ENCODE peak calls at places on chromosomes 12 and 14, in five cellular contexts. V is coronary artery, K is psoas muscle, X is progenitor cell of endocrine pancreas, D is sigmoid colon. R is an unnamed sample.

GRCh38 chr12:8045952-8046944 is 13.7 kb downstream of the FOXJ2 start:
- DNase-seq in V (no peak), K (peak), X (peak), D (peak), R (peak)

GRCh38 chr14:72060917-72061316 is 128.7 kb downstream of the RGS6 start:
- DNase-seq in V (no peak), K (no peak), X (no peak), D (no peak), R (no peak)

GRCh38 chr12:3527736-3528135 is 36.7 kb downstream of the PRMT8 start:
- DNase-seq in V (no peak), K (no peak), X (no peak), D (no peak), R (no peak)

GRCh38 chr12:101795786-101796185 is 35.0 kb downstream of the GNPTAB start:
- DNase-seq in V (no peak), K (no peak), X (no peak), D (no peak), R (peak)

GRCh38 chr14:51554953-51555352 is 96.8 kb upstream of the FRMD6 start:
- DNase-seq in V (no peak), K (no peak), X (no peak), D (no peak), R (no peak)

GRCh38 chr12:40215977-40216376 is 8.8 kb upstream of the LRRK2 start:
- DNase-seq in V (no peak), K (no peak), X (no peak), D (no peak), R (no peak)

GRCh38 chr14:102333395-102333794 is 13.8 kb downstream of the ZNF839 start:
- DNase-seq in V (no peak), K (no peak), X (no peak), D (no peak), R (no peak)

GRCh38 chr12:14795028-14795448 is 8.2 kb downstream of the WBP11 start:
- DNase-seq in V (no peak), K (no peak), X (no peak), D (no peak), R (no peak)

GRCh38 chr14:60204104-60204842 is 39.1 kb upstream of the DHRS7 start:
- DNase-seq in V (no peak), K (no peak), X (no peak), D (no peak), R (no peak)

GRCh38 chr14:89933002-89933401 is 21.5 kb downstream of the EFCAB11 start:
- DNase-seq in V (no peak), K (no peak), X (no peak), D (no peak), R (no peak)

GRCh38 chr12:46956451-46957035 is 122.9 kb upstream of the PCED1B start:
- DNase-seq in V (no peak), K (no peak), X (no peak), D (no peak), R (no peak)

GRCh38 chr12:27524839-27525238 is 833 bp downstream of the PPFIBP1 start:
- DNase-seq in V (no peak), K (no peak), X (no peak), D (no peak), R (no peak)

GRCh38 chr14:55535521-55536207 is 44.3 kb upstream of the KTN1 start:
- DNase-seq in V (no peak), K (no peak), X (no peak), D (no peak), R (no peak)

GRCh38 chr12:13268606-13269005 is 72.1 kb downstream of the EMP1 start:
- DNase-seq in V (no peak), K (no peak), X (no peak), D (no peak), R (no peak)

GRCh38 chr12:2179953-2180736 is 127.4 kb downstream of the CACNA1C start:
- DNase-seq in V (peak), K (peak), X (no peak), D (peak), R (no peak)

GRCh38 chr12:109961612-109962011 is 34.6 kb downstream of the GIT2 start:
- DNase-seq in V (no peak), K (no peak), X (no peak), D (no peak), R (no peak)

GRCh38 chr12:110600254-110600653 is 13.7 kb upstream of the TCTN1 start:
- DNase-seq in V (no peak), K (no peak), X (no peak), D (no peak), R (no peak)

GRCh38 chr12:14841761-14842160 is 1.6 kb downstream of the ART4 start:
- DNase-seq in V (peak), K (peak), X (no peak), D (peak), R (no peak)

GRCh38 chr12:45671254-45671653 is 58.3 kb upstream of the ARID2 start:
- DNase-seq in V (no peak), K (no peak), X (no peak), D (no peak), R (no peak)

GRCh38 chr12:116455540-116456306 is 103.5 kb upstream of the MAP1LC3B2 start:
- DNase-seq in V (peak), K (peak), X (no peak), D (peak), R (no peak)

GRCh38 chr12:168763-169525 is 45.0 kb downstream of the SLC6A12 start:
- DNase-seq in V (no peak), K (no peak), X (no peak), D (no peak), R (peak)

GRCh38 chr12:116319316-116319715 is 41.8 kb upstream of the MED13L start:
- DNase-seq in V (no peak), K (no peak), X (no peak), D (no peak), R (no peak)

GRCh38 chr12:28606967-28607557 is 416.8 kb downstream of the CCDC91 start:
- DNase-seq in V (no peak), K (no peak), X (no peak), D (no peak), R (no peak)

GRCh38 chr14:22536853-22537338 is 52.1 kb downstream of the DAD1 start:
- DNase-seq in V (no peak), K (peak), X (no peak), D (peak), R (peak)

GRCh38 chr14:106556665-106557289 is 1030.4 kb downstream of the TMEM121 start:
- DNase-seq in V (no peak), K (peak), X (no peak), D (no peak), R (peak)

GRCh38 chr14:105894125-105894977 is 368.0 kb downstream of the TMEM121 start:
- DNase-seq in V (peak), K (peak), X (no peak), D (peak), R (no peak)

GRCh38 chr14:65259000-65259399 is 153.5 kb upstream of the FUT8 start:
- DNase-seq in V (no peak), K (no peak), X (no peak), D (no peak), R (no peak)

GRCh38 chr12:6335451-6336078 is 6.3 kb downstream of the TNFRSF1A start:
- DNase-seq in V (peak), K (peak), X (no peak), D (peak), R (peak)

GRCh38 chr14:32896979-32897723 is 41.5 kb upstream of the NPAS3 start:
- DNase-seq in V (no peak), K (no peak), X (no peak), D (no peak), R (no peak)

GRCh38 chr14:74493343-74494261 is at the start of gene ISCA2:
- DNase-seq in V (peak), K (peak), X (peak), D (peak), R (peak)

GRCh38 chr14:74492413-74493342 is at the start of gene NPC2:
- DNase-seq in V (no peak), K (no peak), X (no peak), D (no peak), R (no peak)

GRCh38 chr14:74495356-74495755 is 1.8 kb downstream of the ISCA2 start:
- DNase-seq in V (no peak), K (no peak), X (no peak), D (no peak), R (no peak)

GRCh38 chr14:74488788-74489397 is 4.2 kb downstream of the NPC2 start:
- DNase-seq in V (no peak), K (no peak), X (no peak), D (no peak), R (no peak)

GRCh38 chr14:74491952-74492351 is 1.2 kb downstream of the NPC2 start:
- DNase-seq in V (no peak), K (no peak), X (no peak), D (no peak), R (peak)
- TF ChIP-seq CTCF in V (no peak), K (peak), X (peak), D (no peak), R (peak)

GRCh38 chr14:76868453-76869170 is 42.4 kb downstream of the LRRC74A start:
- DNase-seq in V (no peak), K (no peak), X (no peak), D (no peak), R (no peak)

GRCh38 chr14:76866469-76866868 is 40.3 kb downstream of the LRRC74A start:
- DNase-seq in V (no peak), K (no peak), X (no peak), D (no peak), R (no peak)

GRCh38 chr14:76867536-76868452 is 41.6 kb downstream of the LRRC74A start:
- DNase-seq in V (no peak), K (no peak), X (no peak), D (no peak), R (peak)

GRCh38 chr14:76872796-76873432 is 46.7 kb downstream of the LRRC74A start:
- DNase-seq in V (no peak), K (peak), X (peak), D (peak), R (peak)

GRCh38 chr14:76870146-76870545 is 43.9 kb downstream of the LRRC74A start:
- DNase-seq in V (no peak), K (no peak), X (no peak), D (no peak), R (no peak)
- TF ChIP-seq CTCF in V (no peak), K (no peak), X (peak), D (no peak), R (no peak)

DNA sequence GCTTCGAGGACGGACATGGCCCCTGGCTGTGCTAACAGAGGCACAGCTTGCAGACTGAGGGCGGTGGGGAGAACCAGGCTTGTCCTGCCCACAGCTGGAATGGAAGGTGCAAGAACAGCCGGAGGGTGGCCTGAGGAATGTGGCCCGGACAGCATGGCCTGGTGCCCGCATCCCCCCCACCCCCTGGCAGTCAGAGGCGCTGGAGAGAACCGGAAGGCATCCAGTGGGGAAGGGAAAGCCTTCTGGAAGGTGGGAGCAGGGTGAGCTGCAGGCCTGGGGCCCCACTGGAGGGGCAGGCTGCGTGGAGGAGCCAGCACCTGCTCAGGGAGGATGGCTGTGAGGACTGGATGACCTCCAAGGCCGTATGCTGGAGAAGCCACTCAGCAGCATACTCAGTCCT is 8.1 kb upstream of the CYP46A1 start:
- DNase-seq in V (no peak), K (no peak), X (no peak), D (no peak), R (no peak)
- TF ChIP-seq CTCF in V (no peak), K (no peak), X (no peak), D (no peak), R (no peak)

GRCh38 chr12:82627799-82628198 is 58.9 kb upstream of the TMTC2 start:
- DNase-seq in V (no peak), K (no peak), X (no peak), D (no peak), R (no peak)
- TF ChIP-seq CTCF in V (no peak), K (peak), X (peak), D (no peak), R (no peak)